ENCODE peak calls at places on chromosomes 1 and 21, in five cellular contexts. I is Panc1, Y is body of pancreas, R is tibial nerve, J is colonic mucosa. B is an unnamed sample. For H3K36me3, the result is how much of the 10 kb centered on the place peaks cover.

GRCh38 chr1:106921186-106921585 is 135.3 kb upstream of the PRMT6 start:
- DNase-seq in Y (no peak), R (no peak), I (no peak), J (no peak), B (no peak)

GRCh38 chr1:147736847-147737246 is 23.6 kb downstream of the GJA5 start:
- DNase-seq in I (no peak), R (no peak), Y (no peak), J (no peak), B (no peak)

GRCh38 chr1:26471498-26472329 is 526 bp upstream of the HMGN2 start:
- DNase-seq in R (peak), Y (peak), I (peak), J (peak), B (peak)

GRCh38 chr1:155126494-155127104 is 1.1 kb upstream of the EFNA1 start:
- DNase-seq in I (no peak), J (peak), R (no peak), Y (peak), B (no peak)

GRCh38 chr1:167630568-167631385 is 745 bp downstream of the RCSD1 start:
- DNase-seq in J (no peak), R (no peak), Y (no peak), I (no peak), B (no peak)

GRCh38 chr1:109730666-109731065 is 10.2 kb downstream of the GSTM3 start:
- DNase-seq in I (no peak), Y (no peak), R (no peak), J (no peak), B (no peak)

GRCh38 chr1:216682694-216683243 is 40.5 kb downstream of the ESRRG start:
- DNase-seq in Y (no peak), I (no peak), R (no peak), J (no peak), B (no peak)

GRCh38 chr1:94503153-94503552 is 38.4 kb downstream of the F3 start:
- DNase-seq in R (no peak), J (no peak), I (no peak), Y (no peak), B (no peak)

GRCh38 chr1:53024117-53024516 is 37.9 kb upstream of the PODN start:
- DNase-seq in I (no peak), Y (no peak), J (no peak), R (no peak), B (no peak)

GRCh38 chr1:212589434-212589833 is 19.1 kb upstream of the ATF3 start:
- DNase-seq in Y (no peak), J (no peak), I (no peak), R (no peak), B (no peak)

GRCh38 chr21:42956824-42957632 is 17.3 kb upstream of the PKNOX1 start:
- DNase-seq in Y (no peak), J (no peak), R (no peak), I (no peak), B (no peak)

GRCh38 chr1:247824023-247824422 is at the start of gene OR14A16:
- DNase-seq in I (no peak), R (no peak), J (no peak), Y (no peak), B (no peak)

GRCh38 chr1:69569983-69570755 is 2.4 kb downstream of the LRRC7 start:
- DNase-seq in R (no peak), Y (no peak), I (no peak), J (no peak), B (no peak)

GRCh38 chr1:157189096-157189495 is 50.9 kb upstream of the ETV3 start:
- DNase-seq in I (no peak), Y (no peak), R (no peak), J (no peak), B (no peak)

GRCh38 chr1:18630511-18631495 is at the start of gene PAX7:
- DNase-seq in I (no peak), Y (no peak), J (no peak), R (no peak), B (no peak)

GRCh38 chr1:150925080-150925479 is 1.1 kb upstream of the SETDB1 start:
- DNase-seq in J (peak), R (no peak), Y (no peak), I (no peak), B (no peak)

GRCh38 chr1:187244623-187245022 is 415.9 kb downstream of the PLA2G4A start:
- DNase-seq in J (no peak), Y (no peak), I (no peak), R (no peak), B (no peak)

GRCh38 chr21:41460578-41461527 is 34.8 kb downstream of the MX1 start:
- DNase-seq in J (peak), Y (peak), R (peak), I (peak), B (no peak)

GRCh38 chr1:16324456-16324890 is 27.8 kb downstream of the FBXO42 start:
- DNase-seq in Y (peak), R (no peak), J (no peak), I (peak), B (peak)

GRCh38 chr1:205693421-205693991 is 13.2 kb upstream of the SLC45A3 start:
- DNase-seq in R (no peak), I (no peak), Y (no peak), J (no peak), B (no peak)

GRCh38 chr1:48784301-48784700 is 7.6 kb upstream of the BEND5 start:
- DNase-seq in R (no peak), J (no peak), I (no peak), Y (no peak), B (no peak)

GRCh38 chr1:156838972-156839371 is 19.9 kb downstream of the INSRR start:
- DNase-seq in R (no peak), Y (no peak), J (no peak), I (peak), B (no peak)

GRCh38 chr1:243597383-243597782 is 252.7 kb downstream of the AKT3 start:
- DNase-seq in Y (no peak), R (no peak), J (no peak), I (no peak), B (no peak)

GRCh38 chr21:44052071-44052829 is 40.1 kb downstream of the TRAPPC10 start:
- DNase-seq in R (no peak), I (no peak), Y (peak), J (no peak), B (no peak)

GRCh38 chr1:119647228-119647733 is 785 bp downstream of the ZNF697 start:
- DNase-seq in I (no peak), J (no peak), R (no peak), Y (peak), B (no peak)

GRCh38 chr1:161738627-161739287 is 10.8 kb upstream of the DUSP12 start:
- DNase-seq in J (peak), R (no peak), Y (peak), I (no peak), B (no peak)

GRCh38 chr1:198713081-198713480 is 74.2 kb downstream of the PTPRC start:
- DNase-seq in R (no peak), J (no peak), Y (no peak), I (peak), B (peak)

GRCh38 chr21:42340187-42340586 is 10.6 kb downstream of the TFF2 start:
- DNase-seq in I (no peak), J (peak), R (no peak), Y (no peak), B (no peak)

GRCh38 chr1:200887772-200888348 is 6.8 kb upstream of the INAVA start:
- DNase-seq in I (no peak), R (no peak), J (no peak), Y (no peak), B (no peak)

GRCh38 chr1:22645936-22646335 is 2.5 kb downstream of the C1QC start:
- DNase-seq in I (no peak), R (no peak), Y (no peak), J (no peak), B (no peak)

GRCh38 chr1:62230724-62231123 is 36.1 kb downstream of the L1TD1 start:
- DNase-seq in I (no peak), Y (no peak), J (no peak), R (no peak), B (peak)

GRCh38 chr1:203557390-203557789 is 63.4 kb downstream of the OPTC start:
- DNase-seq in R (no peak), J (no peak), I (no peak), Y (no peak), B (peak)

GRCh38 chr1:191851799-191852595 is 306.3 kb upstream of the RGS18 start:
- DNase-seq in R (no peak), Y (no peak), J (no peak), I (no peak), B (no peak)

GRCh38 chr1:71014110-71014509 is 33.5 kb downstream of the PTGER3 start:
- DNase-seq in R (no peak), J (no peak), I (no peak), Y (no peak), B (peak)

GRCh38 chr1:171845998-171846397 is 4.7 kb downstream of the DNM3 start:
- DNase-seq in I (no peak), J (no peak), R (no peak), Y (no peak), B (no peak)

GRCh38 chr1:57910331-57910730 is 486.5 kb upstream of the DAB1 start:
- DNase-seq in I (no peak), J (no peak), Y (no peak), R (no peak), B (no peak)

GRCh38 chr1:244444854-244445253 is 6.9 kb downstream of the ADSS2 start:
- DNase-seq in R (no peak), I (no peak), Y (no peak), J (no peak), B (no peak)

DNA sequence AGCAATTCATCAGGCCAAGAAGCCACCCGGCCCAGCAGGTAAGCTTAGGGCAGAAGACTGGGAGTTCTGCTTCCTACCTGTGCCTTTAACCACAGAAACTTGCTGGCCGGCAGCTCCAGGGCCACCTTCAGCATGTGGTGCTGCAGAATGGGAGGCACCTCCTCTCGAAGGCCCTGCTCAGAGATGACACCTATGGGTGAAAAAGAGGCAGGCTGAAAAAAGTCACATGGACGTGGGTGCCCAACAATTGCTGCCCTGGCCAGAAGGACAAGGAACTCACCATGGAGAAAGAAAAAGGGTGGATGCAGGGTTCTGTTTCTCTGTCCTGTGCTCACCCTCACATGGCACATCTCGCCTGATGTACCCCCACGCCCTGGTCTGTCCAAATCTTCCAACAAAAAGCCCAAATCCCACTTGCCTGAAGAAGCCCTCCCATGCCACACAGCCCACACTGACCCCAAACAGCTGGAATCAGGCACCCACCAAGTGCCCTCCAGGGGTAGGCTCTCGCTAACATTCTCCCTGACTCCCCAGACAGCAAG is 33.0 kb downstream of the URB1 start:
- DNase-seq in I (no peak), R (no peak), J (no peak), Y (no peak), B (no peak)
- H3K36me3 ChIP-seq in I (under half), R (under half), J (under half), Y (under half), B (under half)

DNA sequence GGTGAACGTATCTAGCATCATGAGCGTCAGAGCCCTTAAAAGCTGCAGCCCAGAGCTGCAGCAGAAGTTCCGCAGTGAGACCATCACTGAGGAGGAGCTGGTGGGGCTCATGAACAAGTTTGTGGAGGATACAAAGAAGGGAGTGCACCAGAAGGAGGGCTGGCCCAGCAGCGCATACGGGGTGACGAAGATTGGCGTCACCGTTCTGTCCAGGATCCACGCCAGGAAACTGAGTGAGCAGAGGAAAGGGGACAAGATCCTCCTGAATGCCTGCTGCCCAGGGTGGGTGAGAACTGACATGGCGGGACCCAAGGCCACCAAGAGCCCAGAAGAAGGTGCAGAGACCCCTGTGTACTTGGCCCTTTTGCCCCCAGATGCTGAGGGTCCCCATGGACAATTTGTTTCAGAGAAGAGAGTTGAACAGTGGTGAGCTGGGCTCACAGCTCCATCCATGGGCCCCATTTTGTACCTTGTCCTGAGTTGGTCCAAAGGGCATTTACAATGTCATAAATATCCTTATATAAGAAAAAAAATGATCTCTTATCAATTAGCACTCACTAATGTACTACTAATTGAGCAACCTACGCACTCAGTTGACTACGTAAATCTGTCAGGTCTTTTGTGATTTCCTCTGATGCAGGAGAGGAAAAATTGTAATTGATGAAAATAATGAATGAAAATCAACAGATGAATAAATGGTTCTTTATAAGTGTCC is 2.8 kb downstream of the CBR1 start:
- DNase-seq in Y (no peak), J (no peak), I (no peak), R (no peak), B (no peak)
- H3K4me3 ChIP-seq in Y (no peak), J (no peak), I (no peak), R (no peak), B (no peak)

DNA sequence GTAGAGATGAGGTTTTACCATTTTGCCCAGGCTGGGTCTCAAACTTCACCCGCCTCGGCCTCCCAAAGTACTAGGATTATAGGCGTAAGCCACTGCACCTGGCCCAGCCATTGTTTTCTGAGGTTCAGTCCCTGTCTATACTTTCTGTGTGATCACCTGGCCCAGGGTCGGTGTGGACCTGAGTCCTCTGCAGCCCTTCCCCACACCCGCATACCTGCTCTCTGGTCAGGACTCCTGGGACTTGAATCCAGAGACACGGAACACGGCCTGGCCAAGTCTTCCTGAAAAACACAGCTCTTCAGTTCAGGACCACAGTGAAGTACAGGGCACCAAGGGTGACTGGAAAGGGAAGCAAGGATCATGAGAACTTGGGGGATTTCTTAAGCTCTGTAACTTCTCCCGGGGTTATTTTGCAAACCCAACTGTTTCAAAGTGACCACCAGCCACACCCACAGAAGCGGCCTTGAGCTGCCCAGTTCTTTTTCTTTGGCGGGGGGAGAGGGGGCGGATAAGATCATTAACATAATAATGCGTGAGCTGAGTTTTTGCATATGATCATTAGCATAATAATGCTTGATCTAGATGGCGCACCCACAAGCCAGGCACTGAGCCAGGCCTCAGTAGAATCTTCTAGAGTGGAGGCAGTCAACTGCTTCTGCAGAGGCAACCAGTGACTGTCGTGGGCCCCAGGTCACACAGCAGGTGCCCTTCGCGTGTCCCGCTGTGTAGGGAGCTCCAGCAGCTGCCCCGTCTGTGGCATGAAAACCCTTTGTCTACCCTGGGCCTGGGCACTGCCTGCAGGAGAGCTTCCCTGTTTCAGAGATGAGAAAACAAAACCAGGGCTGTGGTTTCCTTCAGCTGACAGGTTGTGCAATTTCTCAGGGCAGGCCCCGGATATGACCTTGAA is 1.7 kb upstream of the NADK start:
- DNase-seq in Y (peak), R (peak), J (peak), I (no peak), B (no peak)
- TF ChIP-seq CTCF in Y (no peak), R (no peak), J (no peak), I (no peak), B (no peak)

DNA sequence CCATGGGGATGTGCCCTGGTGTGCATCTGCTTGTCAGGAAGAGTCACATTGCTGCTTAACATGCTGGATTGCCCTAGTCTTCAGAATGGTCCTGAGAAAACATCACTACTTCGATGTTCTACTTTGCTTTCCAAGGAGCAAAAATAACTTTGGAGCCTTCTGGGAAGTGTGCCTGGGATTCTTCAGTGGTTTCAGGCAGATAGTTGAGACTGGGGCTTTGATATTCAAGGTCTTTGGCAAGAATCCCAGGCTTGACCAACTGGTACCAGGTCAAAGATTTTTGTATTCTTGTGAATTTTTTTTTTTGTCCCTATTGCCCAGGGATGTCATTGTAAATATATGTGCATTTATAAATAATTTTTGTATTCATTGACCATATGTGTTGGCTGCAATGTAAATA is 51.4 kb downstream of the LRIG2 start:
- DNase-seq in J (no peak), R (no peak), Y (no peak), I (no peak), B (no peak)
- H3K36me3 ChIP-seq in J (under half), R (under half), Y (under half), I (under half), B (under half)

GRCh38 chr1:3731951-3732746 is 20.1 kb upstream of the CCDC27 start:
- DNase-seq in R (no peak), J (no peak), Y (no peak), I (no peak), B (no peak)
- H3K4me3 ChIP-seq in R (no peak), J (no peak), Y (no peak), I (no peak), B (no peak)

GRCh38 chr1:51512120-51512519 is 6.9 kb downstream of the EPS15 start:
- DNase-seq in J (no peak), I (no peak), R (no peak), Y (no peak), B (no peak)

GRCh38 chr1:51509773-51510172 is 9.3 kb downstream of the EPS15 start:
- DNase-seq in I (no peak), Y (no peak), R (no peak), J (no peak), B (no peak)

GRCh38 chr1:51504806-51505525 is 14.1 kb downstream of the EPS15 start:
- DNase-seq in Y (no peak), R (no peak), I (no peak), J (no peak), B (no peak)

GRCh38 chr1:51506537-51506936 is 12.5 kb downstream of the EPS15 start:
- DNase-seq in R (no peak), Y (no peak), J (no peak), I (no peak), B (peak)
- TF ChIP-seq CTCF in R (no peak), Y (no peak), J (no peak), I (no peak), B (no peak)